ENCODE peak calls at places on chromosomes 2 and 18, in six cellular contexts. G is LNCaP clone FGC, Y is HFFc6, Z is GM23338, K is psoas muscle, V is epithelial cell of esophagus. X is an unnamed sample.

GRCh38 chr2:15334650-15335326 is 226.3 kb downstream of the NBAS start:
- DNase-seq in V (peak), Z (no peak), K (no peak), G (peak), Y (peak), X (no peak)

GRCh38 chr2:207448006-207448405 is 81.8 kb upstream of the CREB1 start:
- DNase-seq in Y (no peak), K (no peak), G (no peak), V (no peak), Z (no peak), X (no peak)

GRCh38 chr2:20596973-20597867 is 53.7 kb downstream of the HS1BP3 start:
- DNase-seq in V (no peak), G (no peak), K (peak), Z (no peak), Y (no peak), X (no peak)

GRCh38 chr2:18154259-18154658 is 275.8 kb downstream of the KCNS3 start:
- DNase-seq in G (no peak), K (no peak), V (peak), Z (no peak), Y (peak), X (no peak)

GRCh38 chr2:23480991-23481797 is 96.2 kb downstream of the KLHL29 start:
- DNase-seq in Y (peak), K (no peak), Z (peak), V (peak), G (no peak), X (no peak)

GRCh38 chr2:230018153-230018552 is 50.6 kb downstream of the SLC16A14 start:
- DNase-seq in K (no peak), Z (no peak), Y (peak), V (peak), G (no peak), X (no peak)

GRCh38 chr18:34695300-34695699 is 14.8 kb upstream of the DTNA start:
- DNase-seq in V (peak), G (no peak), Z (no peak), K (no peak), Y (no peak), X (no peak)

GRCh38 chr2:241636983-241637232 is at the start of gene THAP4:
- DNase-seq in Y (no peak), V (peak), Z (peak), K (peak), G (no peak), X (peak)

GRCh38 chr18:48576454-48576766 is 37.6 kb downstream of the CTIF start:
- DNase-seq in G (no peak), Z (no peak), K (no peak), V (no peak), Y (no peak), X (no peak)

GRCh38 chr2:222946700-222947278 is 86.0 kb downstream of the ACSL3 start:
- DNase-seq in V (no peak), G (no peak), K (no peak), Y (no peak), Z (peak), X (no peak)

GRCh38 chr18:62329676-62330454 is 4.8 kb downstream of the TNFRSF11A start:
- DNase-seq in Z (peak), K (no peak), G (peak), Y (peak), V (peak), X (no peak)

GRCh38 chr2:223989206-223989859 is 32.1 kb downstream of the MRPL44 start:
- DNase-seq in Z (peak), G (peak), K (no peak), V (no peak), Y (no peak), X (no peak)
- TF ChIP-seq CTCF in Z (peak), G (peak), K (no peak), V (peak), Y (no peak), X (no peak)

GRCh38 chr2:226796840-226797288 is 2.8 kb downstream of the IRS1 start:
- DNase-seq in G (no peak), Y (peak), K (peak), V (peak), Z (no peak), X (peak)
- TF ChIP-seq CTCF in G (peak), Y (peak), K (peak), V (peak), Z (peak), X (peak)

GRCh38 chr2:144430722-144431163 is 89.2 kb downstream of the ZEB2 start:
- DNase-seq in Z (no peak), V (no peak), K (no peak), Y (no peak), G (no peak), X (peak)

GRCh38 chr2:144429396-144430112 is 90.4 kb downstream of the ZEB2 start:
- DNase-seq in K (no peak), Y (no peak), Z (no peak), V (no peak), G (no peak), X (no peak)

GRCh38 chr2:144431384-144431783 is 88.5 kb downstream of the ZEB2 start:
- DNase-seq in K (no peak), Z (peak), G (no peak), V (no peak), Y (no peak), X (no peak)

GRCh38 chr2:144432921-144433320 is 87.0 kb downstream of the ZEB2 start:
- DNase-seq in G (no peak), Z (no peak), V (no peak), Y (no peak), K (no peak), X (no peak)

DNA sequence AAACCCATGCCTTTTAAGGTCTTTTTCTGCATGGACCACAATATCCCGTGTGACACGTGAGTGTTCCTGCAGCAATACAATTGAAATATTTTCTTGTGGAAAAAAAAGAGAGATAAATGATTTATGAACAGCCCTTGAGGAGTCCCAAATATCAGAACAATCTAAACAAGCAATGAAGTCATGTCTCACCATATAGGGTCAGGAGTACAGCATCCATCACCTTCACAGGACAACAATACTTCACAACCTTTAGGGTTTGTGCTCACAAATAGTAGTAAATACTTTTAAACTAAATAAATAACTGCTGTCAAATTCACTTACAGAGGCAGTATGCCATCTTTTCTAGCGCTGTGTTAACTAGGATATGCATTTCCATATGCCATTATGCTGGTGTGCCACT is 87.9 kb downstream of the ZEB2 start:
- DNase-seq in K (no peak), V (no peak), Z (no peak), Y (no peak), G (no peak), X (no peak)
- TF ChIP-seq CTCF in K (no peak), V (no peak), Z (no peak), Y (no peak), G (no peak), X (no peak)

GRCh38 chr18:2103299-2103698 is 468.0 kb downstream of the METTL4 start:
- DNase-seq in Z (no peak), V (no peak), G (no peak), Y (no peak), K (no peak), X (no peak)

GRCh38 chr18:2100694-2101213 is 470.6 kb downstream of the METTL4 start:
- DNase-seq in Z (no peak), V (no peak), Y (no peak), G (no peak), K (no peak), X (no peak)

GRCh38 chr18:2108581-2108980 is 462.7 kb downstream of the METTL4 start:
- DNase-seq in V (no peak), Z (no peak), Y (peak), G (no peak), K (no peak), X (no peak)

GRCh38 chr18:2102022-2102421 is 469.3 kb downstream of the METTL4 start:
- DNase-seq in Y (no peak), K (no peak), V (no peak), G (no peak), Z (no peak), X (no peak)

GRCh38 chr18:2104620-2105462 is 466.5 kb downstream of the METTL4 start:
- DNase-seq in G (no peak), Z (peak), K (peak), V (peak), Y (peak), X (peak)
- TF ChIP-seq CTCF in G (peak), Z (peak), K (peak), V (peak), Y (peak), X (peak)

GRCh38 chr2:164504253-164504652 is 117.0 kb downstream of the GRB14 start:
- DNase-seq in G (peak), Z (peak), Y (no peak), V (peak), K (no peak), X (no peak)
- TF ChIP-seq CTCF in G (peak), Z (peak), Y (peak), V (peak), K (no peak), X (no peak)

GRCh38 chr2:95023222-95023597 is 2.3 kb upstream of the MAL start:
- DNase-seq in Z (no peak), V (peak), G (no peak), K (no peak), Y (no peak), X (peak)
- TF ChIP-seq CTCF in Z (peak), V (peak), G (peak), K (no peak), Y (no peak), X (no peak)